ENCODE peak calls at places on chromosomes 13 and 19, in five cellular contexts. S is GOT3, C is iris pigment epithelial cell, N is neural progenitor cell, X is fibroblast of the aortic adventitia. V is an unnamed sample.

GRCh38 chr19:42529248-42529764 is 1.0 kb upstream of the CEACAM1 start:
- DNase-seq in N (peak), S (no peak), C (peak), X (peak), V (peak)

GRCh38 chr19:3239367-3239766 is 14.9 kb downstream of the CELF5 start:
- DNase-seq in S (no peak), C (no peak), N (no peak), X (no peak), V (no peak)

GRCh38 chr19:43934985-43935708 is at the start of gene ZNF45:
- DNase-seq in N (peak), X (peak), S (peak), C (peak), V (peak)

GRCh38 chr19:13153627-13154240 is 3.5 kb downstream of the IER2 start:
- DNase-seq in S (no peak), N (no peak), X (peak), C (peak), V (no peak)

GRCh38 chr19:47296036-47296435 is 13.6 kb upstream of the C5AR1 start:
- DNase-seq in X (peak), S (peak), N (peak), C (peak), V (peak)

GRCh38 chr19:4229179-4229931 is at the start of gene EBI3:
- DNase-seq in N (no peak), C (peak), X (peak), S (peak), V (peak)

GRCh38 chr19:23698711-23699520 is 11.9 kb upstream of the ZNF675 start:
- DNase-seq in S (no peak), N (no peak), X (no peak), C (peak), V (no peak)

GRCh38 chr13:50999641-51000040 is 90.0 kb downstream of the RNASEH2B start:
- DNase-seq in N (no peak), C (no peak), X (no peak), S (no peak), V (no peak)

GRCh38 chr13:51212808-51213728 is 9.1 kb upstream of the FAM124A start:
- DNase-seq in S (no peak), C (no peak), X (no peak), N (no peak), V (no peak)

GRCh38 chr13:77222000-77222690 is 104.7 kb downstream of the MYCBP2 start:
- DNase-seq in X (no peak), S (no peak), C (no peak), N (no peak), V (no peak)

GRCh38 chr19:46181386-46181774 is 33.3 kb downstream of the IGFL2 start:
- DNase-seq in N (no peak), S (no peak), X (peak), C (peak), V (no peak)

GRCh38 chr19:45515081-45515624 is 7.9 kb downstream of the VASP start:
- DNase-seq in S (no peak), X (no peak), N (no peak), C (no peak), V (no peak)

GRCh38 chr19:50494186-50495019 is 16.6 kb downstream of the JOSD2 start:
- DNase-seq in N (no peak), C (no peak), S (no peak), X (no peak), V (no peak)

GRCh38 chr19:5690955-5691204 is 785 bp downstream of the RPL36 start:
- DNase-seq in N (no peak), C (no peak), S (no peak), X (no peak), V (no peak)

GRCh38 chr19:39405930-39406655 is 554 bp upstream of the ZFP36 start:
- DNase-seq in C (peak), X (no peak), N (no peak), S (peak), V (no peak)

GRCh38 chr19:34831714-34832113 is 58.7 kb upstream of the ZNF599 start:
- DNase-seq in N (no peak), S (no peak), C (no peak), X (no peak), V (no peak)

GRCh38 chr13:54593504-54593903 is 1564.9 kb downstream of the OLFM4 start:
- DNase-seq in C (no peak), S (no peak), N (no peak), X (no peak), V (no peak)

GRCh38 chr13:78317030-78317429 is 286.3 kb downstream of the POU4F1 start:
- DNase-seq in N (peak), S (no peak), C (no peak), X (peak), V (no peak)

GRCh38 chr13:49220856-49221614 is 897 bp downstream of the MLNR start:
- DNase-seq in S (no peak), X (no peak), N (peak), C (peak), V (peak)

GRCh38 chr19:9644472-9644871 is 23.4 kb upstream of the ZNF561 start:
- DNase-seq in X (no peak), C (no peak), N (no peak), S (no peak), V (no peak)